ENCODE peak calls at places on chromosomes 3 and 15, in five cellular contexts. Z, C, V, I and U are unnamed samples.

GRCh38 chr3:42855547-42856380 is 19.9 kb downstream of the CYP8B1 start:
- DNase-seq in Z (no peak), C (no peak), V (no peak), I (no peak), U (no peak)

GRCh38 chr15:68666120-68666811 is 87.5 kb downstream of the CORO2B start:
- DNase-seq in Z (no peak), C (no peak), V (no peak), I (no peak), U (peak; percentile 58)

GRCh38 chr3:192847918-192848317 is 69.7 kb downstream of the MB21D2 start:
- DNase-seq in Z (no peak), C (no peak), V (no peak), I (no peak), U (no peak)

GRCh38 chr3:128170866-128171516 is 17.7 kb downstream of the EEFSEC start:
- DNase-seq in Z (peak; percentile 55), C (peak; percentile 47), V (peak; percentile 26), I (peak; percentile 67), U (peak; percentile 63)

GRCh38 chr3:64667138-64667537 is 20.7 kb downstream of the ADAMTS9 start:
- DNase-seq in Z (peak; percentile 29), C (no peak), V (no peak), I (no peak), U (peak; percentile 33)

GRCh38 chr3:61718565-61718964 is 157.2 kb downstream of the PTPRG start:
- DNase-seq in Z (no peak), C (no peak), V (no peak), I (no peak), U (peak; percentile 58)

GRCh38 chr15:63052961-63053698 is 10.6 kb downstream of the TPM1 start:
- DNase-seq in Z (peak; percentile 84), C (peak; percentile 42), V (peak; percentile 83), I (no peak), U (no peak)

GRCh38 chr3:71057526-71057894 is 526.0 kb downstream of the FOXP1 start:
- DNase-seq in Z (no peak), C (peak; percentile 47), V (no peak), I (no peak), U (no peak)

GRCh38 chr3:34351857-34352545 is 553.6 kb downstream of the PDCD6IP start:
- DNase-seq in Z (no peak), C (no peak), V (no peak), I (no peak), U (no peak)

GRCh38 chr3:68220832-68221231 is 566.4 kb upstream of the SUCLG2 start:
- DNase-seq in Z (no peak), C (no peak), V (no peak), I (no peak), U (no peak)

GRCh38 chr3:48687220-48687678 is 1.5 kb upstream of the NCKIPSD start:
- DNase-seq in Z (no peak), C (no peak), V (no peak), I (no peak), U (no peak)
- TF ChIP-seq POLR2A in Z (no peak), C (no peak), V (no peak), I (no peak), U (no peak)

GRCh38 chr15:25091421-25092158 is 136.8 kb downstream of the SNRPN start:
- DNase-seq in Z (no peak), C (no peak), V (no peak), I (no peak), U (no peak)
- H3K9me3 ChIP-seq in Z (peaks cover 95% of the 10 kb centered on the region), C (peaks cover 31% of the 10 kb centered on the region), V (peaks cover 98% of the 10 kb centered on the region), I (peaks cover 2% of the 10 kb centered on the region), U (no peaks in the 10 kb centered on the region)

GRCh38 chr15:51134416-51135199 is 39.9 kb upstream of the TNFAIP8L3 start:
- DNase-seq in Z (no peak), C (no peak), V (no peak), I (no peak), U (no peak)

GRCh38 chr15:51133140-51133630 is 38.5 kb upstream of the TNFAIP8L3 start:
- DNase-seq in Z (no peak), C (no peak), V (no peak), I (no peak), U (no peak)

GRCh38 chr15:51131596-51132290 is 37.0 kb upstream of the TNFAIP8L3 start:
- DNase-seq in Z (no peak), C (no peak), V (no peak), I (no peak), U (no peak)

GRCh38 chr15:51130344-51130743 is 35.6 kb upstream of the TNFAIP8L3 start:
- DNase-seq in Z (no peak), C (no peak), V (no peak), I (no peak), U (no peak)

GRCh38 chr15:51132384-51133139 is 37.9 kb upstream of the TNFAIP8L3 start:
- DNase-seq in Z (peak; percentile 40), C (peak; percentile 49), V (no peak), I (peak; percentile 55), U (peak; percentile 29)
- TF ChIP-seq POLR2A in Z (no peak), C (no peak), V (no peak), I (no peak), U (no peak)

GRCh38 chr3:21326704-21327103 is 424.3 kb downstream of the ZNF385D start:
- DNase-seq in Z (no peak), C (no peak), V (no peak), I (no peak), U (no peak)
- H3K9me3 ChIP-seq in Z (no peaks in the 10 kb centered on the region), C (no peaks in the 10 kb centered on the region), V (no peaks in the 10 kb centered on the region), I (no peaks in the 10 kb centered on the region), U (no peaks in the 10 kb centered on the region)

GRCh38 chr15:64155802-64156651 is 4.5 kb downstream of the SNX22 start:
- DNase-seq in Z (no peak), C (no peak), V (no peak), I (no peak), U (no peak)

GRCh38 chr15:64151727-64152506 is at the start of gene SNX22:
- DNase-seq in Z (no peak), C (peak; percentile 33), V (no peak), I (no peak), U (peak; percentile 56)

GRCh38 chr15:64152507-64153387 is 1.2 kb downstream of the SNX22 start:
- DNase-seq in Z (no peak), C (peak; percentile 23), V (no peak), I (no peak), U (peak; percentile 64)

GRCh38 chr15:64156652-64157331 is 5.3 kb downstream of the SNX22 start:
- DNase-seq in Z (peak; percentile 46), C (no peak), V (no peak), I (no peak), U (peak; percentile 9)

GRCh38 chr15:64153480-64154367 is 2.2 kb downstream of the SNX22 start:
- DNase-seq in Z (peak; percentile 91), C (peak; percentile 92), V (peak; percentile 81), I (peak; percentile 98), U (peak; percentile 90)
- TF ChIP-seq POLR2A in Z (no peak), C (peak; percentile 18), V (no peak), I (peak; percentile 38), U (no peak)

GRCh38 chr3:31589228-31589627 is 56.5 kb downstream of the STT3B start:
- DNase-seq in Z (no peak), C (no peak), V (no peak), I (no peak), U (no peak)

GRCh38 chr3:31596176-31596575 is 63.5 kb downstream of the STT3B start:
- DNase-seq in Z (no peak), C (no peak), V (no peak), I (no peak), U (no peak)

GRCh38 chr3:31592764-31593163 is 60.0 kb downstream of the STT3B start:
- DNase-seq in Z (no peak), C (no peak), V (no peak), I (no peak), U (no peak)

DNA sequence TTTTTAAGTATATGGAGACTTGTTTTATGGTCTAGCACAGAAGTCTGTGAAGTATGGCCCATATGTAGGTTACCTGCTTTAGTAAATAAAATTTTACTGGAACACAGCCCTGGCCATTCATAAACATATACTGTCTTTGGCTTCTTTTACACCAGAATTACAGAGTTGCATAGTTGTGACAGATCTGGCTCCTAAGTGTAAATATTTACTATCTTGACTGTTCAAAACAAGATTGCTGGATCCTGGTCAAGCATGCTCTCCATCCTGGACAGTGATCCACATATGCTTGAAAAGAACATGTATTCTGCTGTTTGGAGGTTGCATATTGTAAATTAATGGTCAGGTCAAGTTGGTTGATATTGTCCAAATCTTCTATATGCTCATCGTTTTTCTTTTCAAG is 57.9 kb downstream of the STT3B start:
- DNase-seq in Z (no peak), C (no peak), V (no peak), I (no peak), U (no peak)
- H3K9me3 ChIP-seq in Z (peaks cover 44% of the 10 kb centered on the region), C (peaks cover 16% of the 10 kb centered on the region), V (peaks cover 14% of the 10 kb centered on the region), I (peaks cover 14% of the 10 kb centered on the region), U (no peaks in the 10 kb centered on the region)